ENCODE peak calls at places on chromosomes 2 and 18, in four cellular contexts. B is NCI-H1930, M is MM.1S, G is HTR-8/SVneo. X is an unnamed sample.

GRCh38 chr18:78859686-78860085 is 119.9 kb upstream of the SALL3 start:
- DNase-seq in B (no peak), G (no peak), M (no peak), X (no peak)

GRCh38 chr2:196591004-196591403 is 48.5 kb upstream of the CCDC150 start:
- DNase-seq in M (no peak), B (no peak), G (no peak), X (no peak)

GRCh38 chr2:146633159-146633558 is 1211.7 kb upstream of the ACVR2A start:
- DNase-seq in M (no peak), B (no peak), G (no peak), X (no peak)

GRCh38 chr2:49044680-49045079 is 109.6 kb downstream of the FSHR start:
- DNase-seq in B (no peak), G (no peak), M (peak), X (no peak)

GRCh38 chr2:83435989-83436388 is 1023.1 kb downstream of the SUCLG1 start:
- DNase-seq in B (no peak), M (no peak), G (no peak), X (no peak)

GRCh38 chr2:119707117-119708087 is 28.4 kb downstream of the TMEM177 start:
- DNase-seq in G (no peak), M (no peak), B (no peak), X (no peak)

GRCh38 chr2:135485441-135485840 is 45.6 kb downstream of the ZRANB3 start:
- DNase-seq in G (peak), M (no peak), B (no peak), X (no peak)

GRCh38 chr2:44286119-44286883 is 11.0 kb downstream of the SLC3A1 start:
- DNase-seq in G (no peak), M (no peak), B (no peak), X (no peak)

GRCh38 chr2:240472078-240472790 is 36.8 kb downstream of the GPC1 start:
- DNase-seq in G (no peak), M (no peak), B (no peak), X (no peak)

GRCh38 chr2:216339456-216340279 is 32.6 kb downstream of the MARCHF4 start:
- DNase-seq in G (no peak), M (no peak), B (peak), X (peak)

GRCh38 chr2:26610504-26611335 is 30.4 kb downstream of the CIB4 start:
- DNase-seq in G (no peak), M (no peak), B (no peak), X (no peak)

GRCh38 chr2:44655401-44655864 is 286.1 kb upstream of the SIX3 start:
- DNase-seq in M (no peak), B (no peak), G (no peak), X (no peak)

GRCh38 chr2:37866535-37866934 is 58.6 kb upstream of the RMDN2 start:
- DNase-seq in B (no peak), M (no peak), G (no peak), X (no peak)

X was measured in neural crest cell.